ENCODE peak calls at places on chromosomes 6 and 20, in four cellular contexts. One of them, this sample, is unnamed. For H3K9me3, the result is how much of the 10 kb centered on the place peaks cover.

GRCh38 chr20:54268941-54269340 is 61.1 kb downstream of the PFDN4 start:
- DNase-seq in cardiac muscle cell: peak
- DNase-seq in upper lobe of left lung: no peak
- DNase-seq in CD8-positive, alpha-beta memory T cell: no peak
- DNase-seq in this sample: no peak

GRCh38 chr6:35596448-35597442 is 84.0 kb upstream of the TULP1 start:
- DNase-seq in cardiac muscle cell: peak
- DNase-seq in upper lobe of left lung: no peak
- DNase-seq in CD8-positive, alpha-beta memory T cell: no peak
- DNase-seq in this sample: no peak

GRCh38 chr20:63183422-63184146 is 32.3 kb downstream of the YTHDF1 start:
- DNase-seq in cardiac muscle cell: peak
- DNase-seq in upper lobe of left lung: peak
- DNase-seq in CD8-positive, alpha-beta memory T cell: peak
- DNase-seq in this sample: peak

GRCh38 chr6:20455175-20456075 is 53.7 kb downstream of the E2F3 start:
- DNase-seq in upper lobe of left lung: no peak
- DNase-seq in cardiac muscle cell: peak
- DNase-seq in CD8-positive, alpha-beta memory T cell: no peak
- DNase-seq in this sample: no peak

GRCh38 chr20:611843-612185 is 1.7 kb upstream of the TCF15 start:
- DNase-seq in cardiac muscle cell: no peak
- DNase-seq in upper lobe of left lung: no peak
- DNase-seq in CD8-positive, alpha-beta memory T cell: no peak
- DNase-seq in this sample: no peak

GRCh38 chr20:17611540-17612286 is 41.8 kb downstream of the DSTN start:
- DNase-seq in CD8-positive, alpha-beta memory T cell: no peak
- DNase-seq in upper lobe of left lung: no peak
- DNase-seq in cardiac muscle cell: peak
- DNase-seq in this sample: no peak

GRCh38 chr6:125781307-125781868 is 9.4 kb upstream of the NCOA7 start:
- DNase-seq in CD8-positive, alpha-beta memory T cell: no peak
- DNase-seq in upper lobe of left lung: peak
- DNase-seq in cardiac muscle cell: peak
- DNase-seq in this sample: no peak

GRCh38 chr6:10583509-10583908 is 62.4 kb downstream of the GCNT2 start:
- DNase-seq in upper lobe of left lung: no peak
- DNase-seq in cardiac muscle cell: no peak
- DNase-seq in CD8-positive, alpha-beta memory T cell: no peak
- DNase-seq in this sample: no peak

GRCh38 chr20:5996765-5997164 is 46.3 kb downstream of the MCM8 start:
- DNase-seq in CD8-positive, alpha-beta memory T cell: peak
- DNase-seq in cardiac muscle cell: no peak
- DNase-seq in upper lobe of left lung: no peak
- DNase-seq in this sample: no peak

GRCh38 chr6:36301781-36302180 is 31.9 kb downstream of the PNPLA1 start:
- DNase-seq in CD8-positive, alpha-beta memory T cell: no peak
- DNase-seq in cardiac muscle cell: no peak
- DNase-seq in upper lobe of left lung: no peak
- DNase-seq in this sample: no peak

GRCh38 chr6:44254957-44255808 is 2.1 kb downstream of the SLC35B2 start:
- DNase-seq in upper lobe of left lung: no peak
- DNase-seq in cardiac muscle cell: no peak
- DNase-seq in CD8-positive, alpha-beta memory T cell: no peak
- DNase-seq in this sample: no peak

GRCh38 chr20:3093861-3094361 is 9.4 kb upstream of the AVP start:
- DNase-seq in upper lobe of left lung: no peak
- DNase-seq in cardiac muscle cell: no peak
- DNase-seq in CD8-positive, alpha-beta memory T cell: no peak
- DNase-seq in this sample: no peak

GRCh38 chr6:50791900-50792508 is 26.7 kb upstream of the TFAP2B start:
- DNase-seq in cardiac muscle cell: peak
- DNase-seq in upper lobe of left lung: no peak
- DNase-seq in CD8-positive, alpha-beta memory T cell: no peak
- DNase-seq in this sample: no peak

GRCh38 chr6:145878591-145879295 is 64.1 kb upstream of the FBXO30 start:
- DNase-seq in cardiac muscle cell: peak
- DNase-seq in CD8-positive, alpha-beta memory T cell: no peak
- DNase-seq in upper lobe of left lung: no peak
- DNase-seq in this sample: no peak

GRCh38 chr20:53707341-53708102 is 113.9 kb upstream of the ZNF217 start:
- DNase-seq in cardiac muscle cell: no peak
- DNase-seq in upper lobe of left lung: no peak
- DNase-seq in CD8-positive, alpha-beta memory T cell: no peak
- DNase-seq in this sample: no peak

GRCh38 chr20:24978493-24978892 is 14.1 kb downstream of the APMAP start:
- DNase-seq in CD8-positive, alpha-beta memory T cell: no peak
- DNase-seq in cardiac muscle cell: no peak
- DNase-seq in upper lobe of left lung: peak
- DNase-seq in this sample: no peak
- H3K9me3 ChIP-seq in CD8-positive, alpha-beta memory T cell: under half
- H3K9me3 ChIP-seq in cardiac muscle cell: under half
- H3K9me3 ChIP-seq in upper lobe of left lung: under half
- H3K9me3 ChIP-seq in this sample: under half

GRCh38 chr20:10337291-10337690 is 96.7 kb downstream of the MKKS start:
- DNase-seq in cardiac muscle cell: peak
- DNase-seq in upper lobe of left lung: no peak
- DNase-seq in CD8-positive, alpha-beta memory T cell: no peak
- DNase-seq in this sample: no peak

GRCh38 chr20:10332656-10333421 is 101.2 kb downstream of the MKKS start:
- DNase-seq in upper lobe of left lung: no peak
- DNase-seq in CD8-positive, alpha-beta memory T cell: no peak
- DNase-seq in cardiac muscle cell: no peak
- DNase-seq in this sample: no peak

GRCh38 chr20:10339609-10340008 is 94.4 kb downstream of the MKKS start:
- DNase-seq in CD8-positive, alpha-beta memory T cell: no peak
- DNase-seq in cardiac muscle cell: no peak
- DNase-seq in upper lobe of left lung: no peak
- DNase-seq in this sample: no peak

GRCh38 chr20:10342152-10342551 is 91.9 kb downstream of the MKKS start:
- DNase-seq in CD8-positive, alpha-beta memory T cell: no peak
- DNase-seq in upper lobe of left lung: no peak
- DNase-seq in cardiac muscle cell: no peak
- DNase-seq in this sample: no peak

GRCh38 chr20:10338781-10339180 is 95.2 kb downstream of the MKKS start:
- DNase-seq in upper lobe of left lung: no peak
- DNase-seq in cardiac muscle cell: no peak
- DNase-seq in CD8-positive, alpha-beta memory T cell: no peak
- DNase-seq in this sample: no peak
- H3K9me3 ChIP-seq in upper lobe of left lung: under half
- H3K9me3 ChIP-seq in cardiac muscle cell: under half
- H3K9me3 ChIP-seq in CD8-positive, alpha-beta memory T cell: under half
- H3K9me3 ChIP-seq in this sample: under half

DNA sequence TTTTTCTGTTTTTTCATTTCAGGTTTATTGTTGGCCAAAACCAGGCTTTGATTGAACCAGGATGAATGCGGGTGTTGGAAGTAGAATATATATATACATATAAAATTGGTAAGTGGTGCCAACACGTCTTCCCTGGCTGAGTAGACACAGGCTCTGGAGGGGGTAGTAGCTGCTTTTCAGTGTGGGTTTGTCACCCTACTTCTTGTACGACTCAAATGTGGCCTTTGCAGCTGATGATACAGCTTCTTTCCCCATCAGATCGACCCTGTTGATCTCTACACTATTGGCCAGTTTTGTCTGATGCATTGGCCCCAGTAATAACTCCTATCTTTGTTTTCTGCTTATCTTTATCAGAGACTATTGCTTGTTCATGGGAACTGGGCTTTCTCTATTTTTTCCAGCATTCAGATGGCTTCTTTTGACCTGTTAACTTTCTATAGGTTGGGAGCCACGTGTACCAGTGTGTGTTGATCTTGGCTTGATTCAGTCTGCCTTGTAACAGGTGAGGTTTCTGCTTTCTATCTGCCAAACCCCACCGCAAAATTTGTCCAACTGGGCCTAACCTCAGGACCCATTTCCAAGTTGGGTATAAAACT is 2.7 kb upstream of the ZNFX1 start:
- DNase-seq in CD8-positive, alpha-beta memory T cell: no peak
- DNase-seq in upper lobe of left lung: no peak
- DNase-seq in cardiac muscle cell: no peak
- DNase-seq in this sample: no peak
- H3K9me3 ChIP-seq in CD8-positive, alpha-beta memory T cell: half or more
- H3K9me3 ChIP-seq in upper lobe of left lung: under half
- H3K9me3 ChIP-seq in cardiac muscle cell: under half
- H3K9me3 ChIP-seq in this sample: half or more

GRCh38 chr6:109356237-109356636 is 26.0 kb downstream of the CD164 start:
- DNase-seq in CD8-positive, alpha-beta memory T cell: no peak
- DNase-seq in upper lobe of left lung: no peak
- DNase-seq in cardiac muscle cell: no peak
- DNase-seq in this sample: no peak
- H3K9me3 ChIP-seq in CD8-positive, alpha-beta memory T cell: under half
- H3K9me3 ChIP-seq in upper lobe of left lung: under half
- H3K9me3 ChIP-seq in cardiac muscle cell: under half
- H3K9me3 ChIP-seq in this sample: under half

GRCh38 chr20:55961351-55962320 is 43.7 kb downstream of the CBLN4 start:
- DNase-seq in cardiac muscle cell: no peak
- DNase-seq in CD8-positive, alpha-beta memory T cell: no peak
- DNase-seq in upper lobe of left lung: no peak
- DNase-seq in this sample: no peak
- H3K9me3 ChIP-seq in cardiac muscle cell: under half
- H3K9me3 ChIP-seq in CD8-positive, alpha-beta memory T cell: under half
- H3K9me3 ChIP-seq in upper lobe of left lung: under half
- H3K9me3 ChIP-seq in this sample: under half

GRCh38 chr6:22318404-22318803 is 21.6 kb upstream of the PRL start:
- DNase-seq in cardiac muscle cell: no peak
- DNase-seq in CD8-positive, alpha-beta memory T cell: no peak
- DNase-seq in upper lobe of left lung: no peak
- DNase-seq in this sample: no peak
- H3K9me3 ChIP-seq in cardiac muscle cell: under half
- H3K9me3 ChIP-seq in CD8-positive, alpha-beta memory T cell: under half
- H3K9me3 ChIP-seq in upper lobe of left lung: under half
- H3K9me3 ChIP-seq in this sample: under half

GRCh38 chr20:29497261-29497671 is 1760.2 kb upstream of the DEFB115 start:
- DNase-seq in cardiac muscle cell: peak
- DNase-seq in CD8-positive, alpha-beta memory T cell: no peak
- DNase-seq in upper lobe of left lung: peak
- DNase-seq in this sample: no peak
- H3K9me3 ChIP-seq in cardiac muscle cell: under half
- H3K9me3 ChIP-seq in CD8-positive, alpha-beta memory T cell: under half
- H3K9me3 ChIP-seq in upper lobe of left lung: under half
- H3K9me3 ChIP-seq in this sample: under half

GRCh38 chr6:170135821-170136471 is 154.9 kb downstream of the DLL1 start:
- DNase-seq in cardiac muscle cell: no peak
- DNase-seq in CD8-positive, alpha-beta memory T cell: no peak
- DNase-seq in upper lobe of left lung: peak
- DNase-seq in this sample: no peak

GRCh38 chr6:170136541-170137175 is 154.2 kb downstream of the DLL1 start:
- DNase-seq in CD8-positive, alpha-beta memory T cell: no peak
- DNase-seq in upper lobe of left lung: peak
- DNase-seq in cardiac muscle cell: no peak
- DNase-seq in this sample: no peak

GRCh38 chr6:170135461-170135820 is 155.4 kb downstream of the DLL1 start:
- DNase-seq in cardiac muscle cell: no peak
- DNase-seq in upper lobe of left lung: peak
- DNase-seq in CD8-positive, alpha-beta memory T cell: no peak
- DNase-seq in this sample: no peak

GRCh38 chr6:170137911-170138910 is 152.7 kb downstream of the DLL1 start:
- DNase-seq in cardiac muscle cell: no peak
- DNase-seq in CD8-positive, alpha-beta memory T cell: no peak
- DNase-seq in upper lobe of left lung: peak
- DNase-seq in this sample: peak

GRCh38 chr6:170137176-170137891 is 153.5 kb downstream of the DLL1 start:
- DNase-seq in upper lobe of left lung: peak
- DNase-seq in cardiac muscle cell: no peak
- DNase-seq in CD8-positive, alpha-beta memory T cell: no peak
- DNase-seq in this sample: peak
- H3K9me3 ChIP-seq in upper lobe of left lung: under half
- H3K9me3 ChIP-seq in cardiac muscle cell: under half
- H3K9me3 ChIP-seq in CD8-positive, alpha-beta memory T cell: under half
- H3K9me3 ChIP-seq in this sample: under half

This sample was measured in T-helper 17 cell.